ENCODE peak calls at places on chromosomes 5 and 9, in five cellular contexts. R is fibroblast of lung, W is endodermal cell, L is testis, I is SK-N-SH. N is an unnamed sample.

GRCh38 chr9:118929317-118929716 is 439.9 kb downstream of the BRINP1 start:
- DNase-seq in R (no peak), W (no peak), L (no peak), I (no peak), N (no peak)

GRCh38 chr5:98570010-98570409 is 203.5 kb upstream of the RGMB start:
- DNase-seq in R (peak; percentile 68), W (no peak), L (no peak), I (no peak), N (no peak)

GRCh38 chr5:149599375-149599774 is 18.1 kb downstream of the ARHGEF37 start:
- DNase-seq in R (no peak), W (no peak), L (no peak), I (no peak), N (no peak)

GRCh38 chr5:176687247-176687646 is 40.0 kb downstream of the TSPAN17 start:
- DNase-seq in R (no peak), W (no peak), L (no peak), I (no peak), N (no peak)

GRCh38 chr9:114046237-114046755 is 31.8 kb downstream of the AMBP start:
- DNase-seq in R (no peak), W (no peak), L (no peak), I (no peak), N (no peak)

GRCh38 chr5:68484307-68485068 is 268.9 kb downstream of the PIK3R1 start:
- DNase-seq in R (peak; percentile 59), W (no peak), L (no peak), I (no peak), N (no peak)

GRCh38 chr9:93308158-93308602 is 124.2 kb downstream of the WNK2 start:
- DNase-seq in R (no peak), W (peak; percentile 28), L (no peak), I (no peak), N (no peak)

GRCh38 chr5:6656680-6657079 is 23.4 kb downstream of the SRD5A1 start:
- DNase-seq in R (peak; percentile 18), W (no peak), L (no peak), I (no peak), N (no peak)

GRCh38 chr5:53749611-53750010 is 189.2 kb downstream of the NDUFS4 start:
- DNase-seq in R (peak; percentile 4), W (no peak), L (no peak), I (no peak), N (no peak)

GRCh38 chr9:124183772-124184171 is 74.0 kb upstream of the NEK6 start:
- DNase-seq in R (no peak), W (no peak), L (no peak), I (no peak), N (peak; percentile 24)

GRCh38 chr9:7976167-7976755 is 176.7 kb upstream of the DMAC1 start:
- DNase-seq in R (no peak), W (no peak), L (no peak), I (no peak), N (no peak)

GRCh38 chr5:177508837-177509236 is 789 bp downstream of the DOK3 start:
- DNase-seq in R (no peak), W (no peak), L (no peak), I (no peak), N (no peak)

GRCh38 chr9:38149647-38150046 is 80.6 kb upstream of the SHB start:
- DNase-seq in R (no peak), W (no peak), L (no peak), I (no peak), N (no peak)

GRCh38 chr5:100464418-100464817 is 70.8 kb upstream of the FAM174A start:
- DNase-seq in R (peak; percentile 72), W (no peak), L (no peak), I (no peak), N (no peak)

GRCh38 chr9:76456202-76456926 is 2.6 kb upstream of the GCNT1 start:
- DNase-seq in R (peak; percentile 77), W (peak; percentile 89), L (no peak), I (no peak), N (no peak)
- H3K27ac ChIP-seq in R (no peak overlapping the region), W (no peak overlapping the region), L (no peak overlapping the region), I (no peak overlapping the region), N (no peak overlapping the region)

DNA sequence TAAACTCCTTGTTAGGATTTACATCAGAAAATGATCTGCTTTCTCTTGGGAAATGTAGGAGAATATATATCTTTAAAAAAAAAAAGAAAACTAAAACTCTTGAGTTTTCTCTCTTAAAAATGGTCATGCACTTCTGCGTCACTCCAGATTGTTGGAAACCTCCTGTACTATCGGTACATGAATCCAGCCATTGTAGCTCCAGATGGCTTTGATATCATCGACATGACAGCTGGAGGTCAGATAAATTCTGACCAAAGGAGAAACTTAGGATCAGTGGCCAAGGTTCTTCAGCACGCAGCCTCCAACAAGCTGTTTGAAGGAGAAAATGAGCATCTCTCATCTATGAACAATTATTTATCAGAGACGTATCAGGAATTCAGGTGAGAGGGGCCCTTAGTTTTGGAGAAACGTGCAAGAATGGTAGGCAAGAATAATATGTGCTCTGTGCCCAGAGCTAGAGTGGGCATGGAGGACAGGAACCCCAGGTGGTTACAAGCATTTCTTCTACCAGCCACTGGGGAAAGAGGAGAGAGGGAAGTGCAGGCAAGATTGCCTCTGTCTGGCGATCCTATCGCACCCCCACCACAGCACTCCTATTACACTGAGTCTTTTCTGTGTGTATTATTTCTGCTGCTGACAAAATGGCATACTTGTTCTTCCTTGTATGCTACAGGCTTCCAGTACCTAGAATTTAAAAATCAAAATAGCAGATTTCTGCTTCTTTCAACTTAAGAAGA is 41.4 kb upstream of the F2R start:
- DNase-seq in R (no peak), W (no peak), L (no peak), I (no peak), N (no peak)
- H3K27ac ChIP-seq in R (no peak overlapping the region), W (no peak overlapping the region), L (no peak overlapping the region), I (no peak overlapping the region), N (peak overlapping the region; percentile 9)

GRCh38 chr5:136127560-136127959 is 5.1 kb upstream of the SMAD5 start:
- DNase-seq in R (no peak), W (no peak), L (no peak), I (no peak), N (no peak)

GRCh38 chr5:136128416-136128935 is 4.2 kb upstream of the SMAD5 start:
- DNase-seq in R (no peak), W (no peak), L (no peak), I (no peak), N (no peak)

GRCh38 chr5:136120529-136120928 is 12.1 kb upstream of the SMAD5 start:
- DNase-seq in R (no peak), W (no peak), L (no peak), I (no peak), N (no peak)

GRCh38 chr5:136123236-136123768 is 9.3 kb upstream of the SMAD5 start:
- DNase-seq in R (no peak), W (no peak), L (no peak), I (no peak), N (no peak)
- H3K27ac ChIP-seq in R (no peak overlapping the region), W (no peak overlapping the region), L (no peak overlapping the region), I (no peak overlapping the region), N (no peak overlapping the region)

GRCh38 chr9:79224672-79225433 is 346.9 kb upstream of the TLE4 start:
- DNase-seq in R (peak; percentile 96), W (no peak), L (no peak), I (no peak), N (no peak)
- H3K27ac ChIP-seq in R (no peak overlapping the region), W (no peak overlapping the region), L (no peak overlapping the region), I (peak overlapping the region; percentile 16), N (no peak overlapping the region)

DNA sequence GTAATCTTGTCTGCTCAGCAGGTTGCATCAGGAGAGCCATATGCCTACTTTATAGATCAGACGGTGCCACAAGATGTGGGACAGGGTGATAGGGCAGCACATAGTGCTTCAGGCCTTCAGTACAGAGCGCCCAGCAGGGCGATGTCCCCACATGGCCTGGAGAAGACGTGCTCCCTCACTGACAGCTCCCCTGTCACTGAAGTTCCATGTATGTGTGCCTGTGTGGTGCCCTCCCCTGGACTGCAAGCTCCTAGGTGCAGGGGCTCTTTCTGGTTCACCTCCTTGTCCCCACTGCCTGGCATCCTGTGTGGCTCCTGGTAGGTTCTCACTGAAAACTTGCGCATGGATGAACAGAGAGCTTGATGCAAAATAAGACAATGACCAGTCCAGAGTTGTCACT is 233.1 kb downstream of the GADD45G start:
- DNase-seq in R (no peak), W (peak; percentile 35), L (no peak), I (no peak), N (peak; percentile 90)
- H3K27ac ChIP-seq in R (no peak overlapping the region), W (no peak overlapping the region), L (no peak overlapping the region), I (no peak overlapping the region), N (no peak overlapping the region)